ENCODE peak calls at places on chromosomes 11 and 22, in six cellular contexts. A, F, C, Y, L and N are unnamed samples.

GRCh38 chr11:20112291-20113146 is 47.8 kb downstream of the DBX1 start:
- DNase-seq in L (peak), C (no peak), A (peak), F (no peak), Y (no peak), N (no peak)

GRCh38 chr22:36532466-36532865 is 3.5 kb upstream of the EIF3D start:
- DNase-seq in A (no peak), L (no peak), C (no peak), F (no peak), Y (no peak), N (no peak)

GRCh38 chr11:15006139-15006759 is 34.1 kb upstream of the CALCA start:
- DNase-seq in A (peak), C (peak), Y (peak), F (no peak), L (no peak), N (peak)

GRCh38 chr11:67053896-67054850 is 2.5 kb upstream of the RHOD start:
- DNase-seq in L (no peak), A (no peak), C (peak), Y (peak), F (no peak), N (peak)

GRCh38 chr11:117083011-117083940 is 15.0 kb downstream of the SIK3 start:
- DNase-seq in L (no peak), F (no peak), C (no peak), Y (no peak), A (no peak), N (no peak)

GRCh38 chr11:79087238-79087956 is 353.4 kb downstream of the TENM4 start:
- DNase-seq in C (no peak), L (no peak), Y (peak), F (no peak), A (peak), N (no peak)

GRCh38 chr11:68412593-68413475 is 47.7 kb upstream of the PPP6R3 start:
- DNase-seq in Y (no peak), C (no peak), F (no peak), L (peak), A (peak), N (peak)

GRCh38 chr11:22162754-22163153 is 30.1 kb upstream of the ANO5 start:
- DNase-seq in F (no peak), C (no peak), A (no peak), L (no peak), Y (no peak), N (no peak)

GRCh38 chr11:62613275-62613864 is 313 bp downstream of the ROM1 start:
- DNase-seq in L (no peak), A (no peak), F (no peak), C (no peak), Y (no peak), N (no peak)

GRCh38 chr11:31582697-31583096 is 73.1 kb downstream of the ELP4 start:
- DNase-seq in Y (no peak), A (no peak), F (no peak), C (no peak), L (no peak), N (no peak)

DNA sequence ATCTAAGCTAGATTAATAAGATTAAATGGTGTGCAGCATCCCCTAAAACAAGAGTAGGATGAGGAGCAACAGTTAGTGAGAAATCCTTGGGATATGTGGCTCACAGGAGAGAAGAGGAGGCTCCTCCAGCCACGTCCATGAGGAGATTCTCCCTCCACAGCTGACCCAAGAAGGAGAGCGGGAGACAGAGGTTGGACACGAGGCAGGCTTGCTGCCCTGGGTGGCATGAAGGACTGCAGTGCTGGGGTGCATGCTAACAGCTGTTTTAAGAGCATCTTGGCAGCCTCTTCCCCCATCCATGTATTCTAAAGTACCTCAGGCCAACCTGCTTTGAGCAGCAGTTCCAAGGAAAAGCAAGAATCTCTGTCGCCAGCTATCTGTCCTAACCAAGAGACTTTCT is 284.4 kb upstream of the B3GAT1 start:
- DNase-seq in L (no peak), C (no peak), A (no peak), F (no peak), Y (no peak), N (no peak)
- TF ChIP-seq CTCF in L (no peak), C (no peak), A (no peak), F (no peak), Y (no peak), N (no peak)

DNA sequence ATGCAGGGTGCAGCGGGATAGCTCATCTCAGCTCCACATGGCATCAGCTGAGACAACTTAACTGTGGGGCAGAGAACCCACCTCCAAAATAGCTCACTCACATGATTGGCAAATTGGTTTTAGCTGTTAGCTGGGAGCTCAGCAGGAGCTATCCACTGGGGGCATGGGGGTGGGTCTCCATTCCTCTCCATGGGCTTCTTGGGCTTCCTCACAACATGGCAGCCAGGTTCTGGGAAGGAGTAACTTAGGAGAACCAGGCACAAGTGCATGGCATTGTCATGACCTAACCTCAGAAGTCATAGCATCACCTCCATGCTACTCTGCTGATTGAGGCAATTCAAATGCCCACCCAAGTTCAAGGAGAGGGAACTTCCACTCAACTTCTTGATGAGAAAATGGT is 85.5 kb downstream of the MN1 start:
- DNase-seq in Y (no peak), A (no peak), F (no peak), L (no peak), C (no peak), N (no peak)
- H3K4me3 ChIP-seq in Y (no peak), A (no peak), F (no peak), L (no peak), C (no peak), N (no peak)

DNA sequence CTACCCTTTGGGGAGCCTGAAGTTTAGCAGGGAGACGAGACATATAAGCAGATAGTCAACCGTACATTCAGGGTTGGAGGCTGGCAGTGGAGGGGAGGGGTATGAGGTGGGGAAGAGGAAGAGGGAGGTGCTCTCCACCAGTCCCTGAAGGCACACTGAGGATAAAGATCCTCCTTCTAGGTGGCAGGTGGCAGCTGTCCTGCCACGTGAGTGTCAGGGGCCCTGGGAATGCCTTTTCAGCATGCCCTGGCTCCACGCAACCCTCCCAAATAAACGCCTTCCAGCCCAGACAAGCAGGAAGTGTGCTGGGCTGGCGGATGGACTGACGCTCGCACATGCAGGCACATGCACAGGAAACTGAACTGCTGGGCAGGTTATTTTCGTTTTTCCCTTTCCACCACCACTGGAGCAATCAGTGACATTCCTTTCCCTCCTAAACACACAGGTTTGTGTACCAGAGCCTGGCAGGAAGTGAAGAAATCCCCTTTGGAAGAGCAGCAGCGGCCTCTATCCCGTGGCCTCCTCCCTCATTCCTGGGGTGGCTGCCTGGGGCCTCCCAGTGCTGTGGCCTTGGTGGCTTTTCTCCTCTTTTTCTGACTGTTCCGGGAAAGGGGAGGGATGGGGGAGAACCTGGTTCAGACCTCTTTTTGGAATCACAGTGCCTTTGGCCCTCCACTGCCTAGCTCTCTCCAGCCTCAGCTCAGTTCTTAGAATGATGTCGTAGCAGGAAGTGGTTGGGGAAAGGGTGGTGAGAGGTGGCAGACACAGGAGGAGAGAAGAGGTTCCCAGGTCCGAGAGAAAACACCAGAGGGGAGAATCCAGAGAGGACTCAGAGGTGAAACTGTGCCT is 157.0 kb upstream of the TIMP3 start:
- DNase-seq in F (peak), C (no peak), Y (no peak), A (no peak), L (peak), N (peak)
- TF ChIP-seq CTCF in F (no peak), C (no peak), Y (no peak), A (no peak), L (no peak), N (no peak)

DNA sequence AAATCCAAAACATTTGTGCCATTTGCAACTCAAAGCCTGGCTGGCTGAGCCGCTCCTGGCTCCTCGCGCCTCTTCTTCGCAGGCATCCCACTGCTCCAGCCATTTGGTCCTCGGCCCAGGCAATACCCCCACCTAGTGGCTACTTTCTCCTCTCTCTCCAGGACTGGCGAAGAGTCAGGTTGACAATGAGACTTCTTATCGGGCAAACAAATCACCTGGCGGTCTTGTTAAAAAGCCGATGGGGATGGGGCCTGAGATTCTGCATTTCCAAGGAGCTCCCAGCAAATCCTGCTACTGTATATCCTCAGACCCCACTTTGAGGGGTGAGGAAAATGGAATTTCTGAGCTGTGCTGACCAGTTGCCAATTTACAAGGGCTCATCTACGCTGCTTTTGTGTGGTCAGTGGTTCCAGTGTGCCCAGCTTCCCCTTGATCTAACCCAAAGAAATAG is 89.0 kb downstream of the ISX start:
- DNase-seq in L (peak), F (no peak), Y (peak), A (peak), C (peak), N (peak)
- H3K4me3 ChIP-seq in L (no peak), F (no peak), Y (no peak), A (no peak), C (no peak), N (no peak)

GRCh38 chr11:118628031-118628430 is 20.6 kb downstream of the PHLDB1 start:
- DNase-seq in A (no peak), L (no peak), C (no peak), Y (no peak), F (no peak), N (no peak)
- TF ChIP-seq CTCF in A (no peak), L (no peak), C (no peak), Y (no peak), F (no peak), N (no peak)